ENCODE peak calls at places on chromosomes 5 and 9, in four cellular contexts. E is K562, M is GM12878, B is HepG2. U is an unnamed sample.
A peak's percentile ranks its signal among the peaks of the same experiment; 100 is the strongest.

GRCh38 chr5:60710362-60710761 is 10.4 kb upstream of the DEPDC1B start:
- DNase-seq in E (no peak), M (no peak), B (peak; percentile 30), U (no peak)

GRCh38 chr5:107300928-107301327 is 369.8 kb downstream of the EFNA5 start:
- DNase-seq in E (no peak), M (no peak), B (no peak), U (no peak)

GRCh38 chr5:107705390-107706014 is 34.8 kb upstream of the EFNA5 start:
- DNase-seq in E (no peak), M (no peak), B (no peak), U (no peak)

GRCh38 chr9:18791074-18791473 is 241.9 kb downstream of the SAXO1 start:
- DNase-seq in E (peak; percentile 27), M (no peak), B (peak; percentile 39), U (peak; percentile 91)

GRCh38 chr9:124110307-124110915 is 98.8 kb downstream of the LHX2 start:
- DNase-seq in E (peak; percentile 66), M (no peak), B (peak; percentile 33), U (peak; percentile 88)

GRCh38 chr9:468766-469496 is 254.3 kb downstream of the DOCK8 start:
- DNase-seq in E (no peak), M (peak; percentile 5), B (no peak), U (no peak)

GRCh38 chr5:140795259-140795641 is 598 bp downstream of the PCDHA2 start:
- DNase-seq in E (peak; percentile 13), M (no peak), B (no peak), U (peak; percentile 85)

GRCh38 chr9:86434039-86434726 is 80.0 kb upstream of the TUT7 start:
- DNase-seq in E (peak; percentile 22), M (no peak), B (peak; percentile 39), U (peak; percentile 78)

GRCh38 chr9:87515086-87515485 is 17.4 kb downstream of the DAPK1 start:
- DNase-seq in E (no peak), M (no peak), B (no peak), U (no peak)

GRCh38 chr9:3332802-3333201 is 193.0 kb downstream of the RFX3 start:
- DNase-seq in E (no peak), M (no peak), B (no peak), U (no peak)

GRCh38 chr9:91680129-91680528 is 256.5 kb upstream of the NFIL3 start:
- DNase-seq in E (no peak), M (no peak), B (no peak), U (no peak)

GRCh38 chr5:127959152-127959764 is 124.3 kb upstream of the SLC12A2 start:
- DNase-seq in E (peak; percentile 8), M (no peak), B (peak; percentile 59), U (no peak)

GRCh38 chr9:121699271-121700164 is 48.1 kb downstream of the DAB2IP start:
- DNase-seq in E (no peak), M (no peak), B (no peak), U (peak; percentile 73)

GRCh38 chr5:78972654-78973428 is 12.3 kb downstream of the ARSB start:
- DNase-seq in E (no peak), M (no peak), B (no peak), U (no peak)

GRCh38 chr9:22002038-22002437 is 7.1 kb downstream of the CDKN2B start:
- DNase-seq in E (no peak), M (no peak), B (no peak), U (no peak)

GRCh38 chr9:34997375-34997774 is 7.8 kb downstream of the DNAJB5 start:
- DNase-seq in E (peak; percentile 30), M (no peak), B (no peak), U (no peak)

GRCh38 chr9:13603916-13604315 is 324.4 kb upstream of the MPDZ start:
- DNase-seq in E (no peak), M (no peak), B (no peak), U (no peak)

GRCh38 chr9:133428579-133429215 is 6.5 kb downstream of the ADAMTS13 start:
- DNase-seq in E (peak; percentile 69), M (no peak), B (peak; percentile 12), U (peak; percentile 85)

GRCh38 chr5:132505641-132506040 is 15.1 kb upstream of the IRF1 start:
- DNase-seq in E (no peak), M (no peak), B (no peak), U (no peak)

GRCh38 chr9:109705515-109705914 is 74.5 kb upstream of the PALM2AKAP2 start:
- DNase-seq in E (no peak), M (no peak), B (peak; percentile 2), U (peak; percentile 39)

GRCh38 chr5:65927497-65928340 is 1.3 kb downstream of the ERBIN start:
- DNase-seq in E (peak; percentile 64), M (no peak), B (peak; percentile 52), U (peak; percentile 48)

GRCh38 chr5:13498279-13498678 is 446.2 kb downstream of the DNAH5 start:
- DNase-seq in E (no peak), M (no peak), B (peak; percentile 41), U (no peak)

GRCh38 chr5:73153513-73153912 is 19.5 kb upstream of the TMEM174 start:
- DNase-seq in E (no peak), M (no peak), B (no peak), U (no peak)

GRCh38 chr5:173973614-173973969 is 15.4 kb upstream of the C5orf47 start:
- DNase-seq in E (peak; percentile 66), M (no peak), B (no peak), U (peak; percentile 69)

GRCh38 chr9:17330097-17330496 is 195.3 kb downstream of the CNTLN start:
- DNase-seq in E (no peak), M (no peak), B (no peak), U (no peak)

GRCh38 chr5:132090107-132090506 is 16.5 kb downstream of the CSF2 start:
- DNase-seq in E (no peak), M (no peak), B (no peak), U (no peak)

GRCh38 chr5:121976979-121977378 is 15.2 kb downstream of the SRFBP1 start:
- DNase-seq in E (no peak), M (no peak), B (no peak), U (no peak)

GRCh38 chr5:19638461-19638860 is 349.5 kb downstream of the CDH18 start:
- DNase-seq in E (no peak), M (no peak), B (no peak), U (no peak)

GRCh38 chr5:16568875-16569580 is 47.8 kb downstream of the RETREG1 start:
- DNase-seq in E (no peak), M (no peak), B (no peak), U (no peak)

GRCh38 chr9:38232895-38233294 is 159.6 kb upstream of the ALDH1B1 start:
- DNase-seq in E (no peak), M (no peak), B (no peak), U (no peak)

GRCh38 chr9:10062629-10063395 is 550.0 kb downstream of the PTPRD start:
- DNase-seq in E (no peak), M (no peak), B (no peak), U (no peak)

GRCh38 chr5:59843511-59844230 is 49.9 kb downstream of the PDE4D start:
- DNase-seq in E (no peak), M (no peak), B (peak; percentile 0), U (no peak)

GRCh38 chr5:78508231-78508765 is 140.3 kb downstream of the LHFPL2 start:
- DNase-seq in E (peak; percentile 49), M (no peak), B (peak; percentile 60), U (no peak)

GRCh38 chr9:109372246-109372645 is 51.4 kb upstream of the EPB41L4B start:
- DNase-seq in E (no peak), M (no peak), B (no peak), U (no peak)

GRCh38 chr5:149666212-149666852 is 63.8 kb upstream of the PPARGC1B start:
- DNase-seq in E (peak; percentile 75), M (no peak), B (no peak), U (no peak)

GRCh38 chr5:93891491-93892480 is 150.4 kb upstream of the POU5F2 start:
- DNase-seq in E (no peak), M (no peak), B (no peak), U (no peak)

DNA sequence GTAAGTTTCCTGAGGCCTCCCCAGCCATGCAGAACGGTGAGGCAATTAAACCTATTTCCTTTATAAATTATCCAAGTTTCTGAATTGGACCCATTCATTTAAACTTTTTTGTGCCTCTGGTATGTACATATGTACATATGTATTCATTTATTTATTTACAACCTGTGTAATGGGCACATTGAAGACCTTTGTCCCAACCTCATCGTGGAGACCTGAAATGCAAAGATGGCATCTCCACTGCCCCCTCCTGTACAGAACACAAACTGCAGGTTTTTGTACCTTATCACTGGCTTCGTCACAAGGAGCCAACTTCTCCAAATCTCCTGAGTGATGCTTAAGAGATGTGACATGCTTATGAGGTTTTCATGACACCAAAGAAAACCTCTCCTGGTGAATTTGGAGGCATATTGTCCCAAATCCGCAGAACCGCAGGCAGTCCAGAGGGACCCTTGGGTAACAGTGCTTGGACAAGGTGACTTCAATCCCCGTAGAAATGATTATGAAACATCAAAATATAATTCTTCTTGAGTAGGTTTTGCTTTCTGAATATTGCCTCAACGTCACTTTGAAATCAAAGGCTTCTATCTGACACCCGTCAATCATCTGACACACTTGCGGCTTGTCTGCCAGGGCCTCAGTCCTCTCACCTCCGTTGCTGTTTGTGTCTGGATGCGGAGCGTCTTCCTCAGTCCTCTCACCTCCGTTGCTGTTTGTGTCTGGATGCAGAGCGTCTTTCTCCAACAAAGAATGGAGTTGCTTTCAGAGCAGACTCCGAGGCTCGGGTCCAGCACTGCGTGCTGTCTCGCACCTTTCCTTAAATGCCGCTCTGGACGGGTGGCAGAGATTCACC is 135.0 kb upstream of the IRX4 start:
- DNase-seq in E (peak; percentile 64), M (no peak), B (peak; percentile 8), U (peak; percentile 70)
- TF ChIP-seq JUNB in E (no peak), M (no peak), B (no peak), U (no peak)

DNA sequence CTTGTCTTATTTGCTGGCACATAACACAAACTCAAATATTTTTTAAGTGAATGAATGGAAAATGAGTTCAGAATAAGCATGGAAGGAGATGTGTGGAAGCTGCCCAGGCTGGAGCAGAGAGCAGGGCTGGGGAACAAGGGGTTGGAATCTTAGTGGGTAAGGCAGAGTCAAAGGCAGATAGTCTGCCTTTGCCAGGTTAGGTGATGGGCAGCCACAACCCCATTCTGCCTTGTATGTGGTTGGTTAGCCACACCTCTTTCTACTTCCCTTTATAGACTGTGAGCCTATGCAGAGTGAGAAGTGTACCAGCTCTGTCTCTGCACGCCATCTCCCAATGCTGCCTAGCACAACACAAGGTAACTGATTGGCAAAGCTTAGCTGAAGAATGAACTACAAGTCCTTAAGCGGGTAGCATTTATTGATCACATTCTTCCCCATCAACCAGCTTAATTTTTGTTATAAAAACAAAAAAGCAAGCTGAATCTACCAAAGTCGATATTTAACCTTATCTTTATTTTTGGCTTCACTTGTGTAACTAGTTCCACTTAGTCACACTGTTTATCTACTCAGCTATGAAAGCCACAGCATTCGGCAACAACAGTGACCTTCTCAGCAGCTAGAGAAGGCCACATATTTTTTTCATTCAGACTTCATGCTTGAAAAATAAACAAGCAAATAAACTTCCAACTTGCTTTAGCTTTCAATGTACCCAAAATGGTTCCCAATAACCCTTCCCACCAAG is 69.6 kb downstream of the KLHL3 start:
- DNase-seq in E (no peak), M (peak; percentile 58), B (no peak), U (no peak)
- TF ChIP-seq EZH2 in E (no peak), M (no peak), B (no peak), U (no peak)

GRCh38 chr9:127832248-127832647 is 22.2 kb downstream of the ENG start:
- DNase-seq in E (no peak), M (no peak), B (no peak), U (no peak)
- TF ChIP-seq JUNB in E (no peak), M (no peak), B (no peak), U (no peak)

DNA sequence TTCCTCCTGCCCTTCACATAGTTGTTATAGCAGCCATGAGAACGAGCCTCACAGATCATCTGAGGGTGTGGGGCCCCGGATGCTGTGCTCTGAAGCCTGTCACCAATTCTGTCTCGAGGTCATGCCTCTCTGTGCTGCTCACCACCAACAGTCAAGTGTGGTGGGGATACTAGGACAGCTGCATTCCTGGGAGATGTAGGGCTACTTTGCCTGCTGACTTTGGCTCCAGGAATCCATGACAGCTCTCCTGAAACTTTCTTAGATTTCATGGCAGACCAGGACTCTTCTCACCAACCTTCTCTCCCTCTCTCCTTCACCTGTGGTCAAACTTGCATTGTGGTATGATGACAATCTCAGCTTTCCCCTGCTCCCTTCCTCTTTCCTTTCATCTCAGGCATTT is 395.9 kb downstream of the PSAT1 start:
- DNase-seq in E (no peak), M (no peak), B (no peak), U (no peak)
- TF ChIP-seq EZH2 in E (no peak), M (no peak), B (no peak), U (no peak)

U was measured in GM23338.